ENCODE peak calls at places on chromosomes 12 and 14, in five cellular contexts. G is fibroblast of lung; X is aorta; N is stomach; Z is CD8-positive, alpha-beta T cell. P is an unnamed sample.
A peak's percentile ranks its signal among the peaks of the same experiment; 100 is the strongest.

GRCh38 chr14:63852271-63852816 is 460 bp upstream of the SYNE2 start:
- DNase-seq in G (peak; percentile 34), Z (no peak), N (no peak), X (no peak), P (no peak)

GRCh38 chr14:24928501-24928900 is 121.4 kb downstream of the STXBP6 start:
- DNase-seq in Z (no peak), G (peak; percentile 12), X (no peak), N (no peak), P (no peak)

GRCh38 chr12:108193922-108194321 is 64.8 kb downstream of the WSCD2 start:
- DNase-seq in N (no peak), Z (peak; percentile 9), X (no peak), G (no peak), P (peak; percentile 58)

GRCh38 chr12:131903270-131904255 is 9.1 kb downstream of the ULK1 start:
- DNase-seq in G (no peak), Z (no peak), N (no peak), X (no peak), P (no peak)

GRCh38 chr12:67526129-67526528 is 122.4 kb upstream of the DYRK2 start:
- DNase-seq in X (no peak), Z (no peak), N (no peak), G (no peak), P (no peak)

GRCh38 chr12:42237853-42238239 is 202 bp downstream of the YAF2 start:
- DNase-seq in Z (no peak), G (no peak), X (no peak), N (no peak), P (no peak)

GRCh38 chr14:44791730-44792129 is 170.0 kb downstream of the KLHL28 start:
- DNase-seq in Z (no peak), N (no peak), G (peak; percentile 48), X (no peak), P (no peak)

GRCh38 chr12:121505513-121505912 is 75.3 kb downstream of the KDM2B start:
- DNase-seq in Z (no peak), N (no peak), G (peak; percentile 33), X (no peak), P (no peak)

GRCh38 chr14:97446087-97446486 is 648.9 kb downstream of the VRK1 start:
- DNase-seq in X (no peak), Z (no peak), G (no peak), N (no peak), P (no peak)

GRCh38 chr14:64244279-64244678 is 49.9 kb downstream of the ESR2 start:
- DNase-seq in N (peak; percentile 59), X (no peak), Z (no peak), G (no peak), P (peak; percentile 81)

GRCh38 chr14:96176811-96177211 is 27.8 kb upstream of the BDKRB2 start:
- DNase-seq in X (no peak), Z (no peak), N (no peak), G (peak; percentile 70), P (peak; percentile 25)

GRCh38 chr14:27995688-27996087 is 770.9 kb upstream of the FOXG1 start:
- DNase-seq in G (no peak), X (no peak), Z (no peak), N (no peak), P (no peak)

GRCh38 chr14:23578560-23579310 is at the start of gene JPH4:
- DNase-seq in X (no peak), N (peak; percentile 9), G (no peak), Z (no peak), P (no peak)

GRCh38 chr12:49577589-49578315 is 9.8 kb upstream of the MCRS1 start:
- DNase-seq in X (no peak), G (no peak), Z (no peak), N (no peak), P (no peak)

GRCh38 chr14:49314756-49315155 is 271.4 kb downstream of the RPS29 start:
- DNase-seq in X (no peak), Z (no peak), G (peak; percentile 7), N (no peak), P (no peak)

GRCh38 chr14:74919421-74920165 is 3.5 kb downstream of the RPS6KL1 start:
- DNase-seq in X (peak; percentile 69), N (no peak), G (peak; percentile 54), Z (no peak), P (no peak)

GRCh38 chr14:76773956-76774355 is 12.7 kb downstream of the VASH1 start:
- DNase-seq in Z (no peak), X (peak; percentile 70), G (no peak), N (no peak), P (no peak)

GRCh38 chr14:76872796-76873432 is 46.7 kb downstream of the LRRC74A start:
- DNase-seq in N (peak; percentile 67), X (peak; percentile 83), G (peak; percentile 17), Z (peak; percentile 73), P (peak; percentile 75)

GRCh38 chr12:45669093-45669492 is 60.4 kb upstream of the ARID2 start:
- DNase-seq in G (peak; percentile 7), N (no peak), Z (no peak), X (no peak), P (no peak)

GRCh38 chr14:68245146-68246073 is 425.8 kb downstream of the RAD51B start:
- DNase-seq in N (no peak), X (no peak), G (peak; percentile 70), Z (no peak), P (peak; percentile 62)

GRCh38 chr12:125549836-125550235 is 484.6 kb downstream of the AACS start:
- DNase-seq in G (no peak), X (no peak), N (no peak), Z (no peak), P (no peak)

GRCh38 chr12:16331998-16332397 is 15.4 kb upstream of the MGST1 start:
- DNase-seq in X (no peak), N (no peak), G (no peak), Z (no peak), P (no peak)

GRCh38 chr14:69133206-69134125 is 19.5 kb downstream of the DCAF5 start:
- DNase-seq in N (no peak), Z (no peak), G (peak; percentile 85), X (no peak), P (no peak)

GRCh38 chr14:51847489-51847796 is 13.0 kb upstream of the GNG2 start:
- DNase-seq in N (no peak), X (no peak), Z (no peak), G (no peak), P (no peak)

GRCh38 chr12:132907216-132907615 is 19.8 kb upstream of the CHFR start:
- DNase-seq in G (peak; percentile 6), Z (no peak), N (no peak), X (no peak), P (no peak)

GRCh38 chr12:132908145-132909029 is 21.0 kb upstream of the CHFR start:
- DNase-seq in X (peak; percentile 98), G (peak; percentile 98), Z (peak; percentile 94), N (peak; percentile 87), P (peak; percentile 99)

GRCh38 chr12:132904718-132905328 is 17.4 kb upstream of the CHFR start:
- DNase-seq in G (peak; percentile 27), N (peak; percentile 72), Z (peak; percentile 95), X (peak; percentile 94), P (peak; percentile 91)

DNA sequence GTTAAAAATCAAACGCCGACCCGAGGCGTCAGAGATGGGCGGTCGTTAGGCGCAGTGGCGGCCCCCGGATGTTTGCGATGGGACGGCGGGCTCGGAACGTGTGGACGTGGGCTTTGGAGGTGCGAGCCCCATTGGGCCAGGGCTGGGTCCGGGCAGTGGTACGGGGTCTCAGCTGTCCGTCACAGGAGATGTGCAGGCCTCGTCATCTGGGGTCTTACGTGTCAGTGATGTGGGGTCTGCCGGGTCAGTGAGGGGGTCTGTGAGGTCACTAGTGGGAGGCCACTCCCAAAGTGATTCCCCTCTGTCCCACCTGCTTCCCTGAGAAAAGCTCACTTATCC is 21.6 kb upstream of the CHFR start:
- DNase-seq in N (no peak), X (no peak), Z (no peak), G (no peak), P (no peak)
- H3K9me3 ChIP-seq in N (peaks cover 45% of the 10 kb centered on the region), X (no peaks in the 10 kb centered on the region), Z (no peaks in the 10 kb centered on the region), G (no peaks in the 10 kb centered on the region), P (no peaks in the 10 kb centered on the region)

GRCh38 chr12:57141249-57141648 is 6.2 kb downstream of the LRP1-AS start:
- DNase-seq in G (no peak), N (no peak), Z (no peak), X (no peak), P (no peak)
- H3K36me3 ChIP-seq in G (peaks cover 45% of the 10 kb centered on the region), N (peaks cover 82% of the 10 kb centered on the region), Z (no peaks in the 10 kb centered on the region), X (peaks cover 12% of the 10 kb centered on the region), P (no peaks in the 10 kb centered on the region)

DNA sequence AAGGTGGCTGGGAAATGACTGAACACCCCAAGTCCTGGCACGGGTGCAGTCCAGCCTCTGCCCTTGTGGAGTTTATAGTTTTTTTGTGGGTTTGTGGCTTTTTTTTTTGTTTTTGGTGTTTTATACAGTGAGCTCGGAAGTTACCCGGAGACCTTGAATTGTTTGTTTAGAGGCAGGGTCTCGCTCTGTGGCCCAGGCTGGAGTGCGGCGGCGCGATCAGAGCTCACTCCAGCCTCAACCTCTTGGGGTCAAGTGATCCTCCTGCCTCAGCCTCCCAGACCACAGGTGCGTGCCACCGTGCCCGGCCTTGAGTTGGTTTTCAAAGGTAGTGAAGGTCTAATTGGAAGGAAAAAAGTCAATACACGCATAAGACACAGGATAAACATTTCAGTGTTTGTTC is 879 bp upstream of the ANHX start:
- DNase-seq in Z (no peak), X (no peak), N (no peak), G (no peak), P (no peak)
- H3K9me3 ChIP-seq in Z (no peaks in the 10 kb centered on the region), X (no peaks in the 10 kb centered on the region), N (peaks cover 50% of the 10 kb centered on the region), G (no peaks in the 10 kb centered on the region), P (no peaks in the 10 kb centered on the region)

DNA sequence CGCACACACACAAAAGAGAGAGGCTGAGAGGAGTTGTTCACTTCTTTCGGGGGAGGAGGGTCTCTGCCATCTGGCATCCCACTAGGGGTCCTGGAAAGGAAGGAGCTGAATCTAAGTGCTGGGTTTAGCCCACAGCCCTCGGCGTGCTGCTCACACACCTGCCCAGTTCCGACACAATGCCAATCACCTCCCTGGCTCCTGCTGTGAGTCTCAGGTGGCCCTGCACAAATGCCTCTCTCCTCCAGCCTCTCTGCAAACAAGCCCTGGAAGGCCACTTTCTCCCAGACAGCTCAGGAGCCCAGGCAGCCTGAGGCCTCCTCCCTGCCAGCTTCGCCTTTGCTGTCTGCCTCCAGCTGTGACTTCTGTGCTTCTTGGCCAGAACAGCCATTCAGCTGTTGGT is 51.2 kb downstream of the SMIM41 start:
- DNase-seq in X (peak; percentile 48), G (no peak), N (no peak), Z (no peak), P (peak; percentile 16)
- H3K36me3 ChIP-seq in X (no peaks in the 10 kb centered on the region), G (no peaks in the 10 kb centered on the region), N (no peaks in the 10 kb centered on the region), Z (no peaks in the 10 kb centered on the region), P (no peaks in the 10 kb centered on the region)

GRCh38 chr12:40336573-40337199 is 111.9 kb downstream of the LRRK2 start:
- DNase-seq in X (no peak), N (no peak), G (peak; percentile 4), Z (no peak), P (no peak)

GRCh38 chr12:40327506-40327905 is 102.7 kb downstream of the LRRK2 start:
- DNase-seq in X (no peak), N (no peak), Z (no peak), G (no peak), P (no peak)

GRCh38 chr12:40330180-40330579 is 105.4 kb downstream of the LRRK2 start:
- DNase-seq in Z (no peak), N (no peak), X (no peak), G (no peak), P (no peak)

DNA sequence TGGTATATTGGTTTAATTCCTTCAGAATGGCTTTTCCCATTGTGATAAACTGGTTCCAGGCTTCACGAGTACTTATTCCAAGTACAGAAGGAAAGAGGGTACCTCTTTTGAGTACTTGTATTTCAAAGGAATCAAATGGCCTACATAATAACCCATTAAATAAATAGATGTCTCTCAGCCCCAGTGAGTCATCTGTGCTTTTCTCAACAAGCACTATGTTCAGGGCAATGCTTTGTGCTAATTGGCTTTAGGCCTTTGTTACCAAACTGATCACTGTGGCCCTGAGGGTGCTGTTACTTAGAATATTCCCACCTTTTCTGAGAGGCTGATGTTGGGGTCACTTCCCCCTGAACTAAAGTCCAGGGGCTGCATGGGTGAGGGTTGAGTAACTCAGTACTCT is 107.1 kb downstream of the LRRK2 start:
- DNase-seq in G (peak; percentile 5), Z (no peak), N (no peak), X (no peak), P (no peak)
- H3K9me3 ChIP-seq in G (no peaks in the 10 kb centered on the region), Z (no peaks in the 10 kb centered on the region), N (peaks cover 5% of the 10 kb centered on the region), X (no peaks in the 10 kb centered on the region), P (no peaks in the 10 kb centered on the region)

P was measured in testis.